ENCODE peak calls at places on chromosome 5, in six cellular contexts. One of them, this sample, is unnamed.

GRCh38 chr5:76414788-76415187 is 11.7 kb downstream of the IQGAP2 start:
- DNase-seq in H1: no peak
- DNase-seq in trophoblast cell: no peak
- DNase-seq in neuronal stem cell: no peak
- DNase-seq in IMR-90: no peak
- DNase-seq in H9: no peak
- DNase-seq in this sample: no peak

GRCh38 chr5:68802430-68802829 is 291.4 kb upstream of the SLC30A5 start:
- DNase-seq in trophoblast cell: no peak
- DNase-seq in H1: no peak
- DNase-seq in IMR-90: no peak
- DNase-seq in neuronal stem cell: no peak
- DNase-seq in H9: no peak
- DNase-seq in this sample: no peak

GRCh38 chr5:118791986-118792734 is 196.2 kb downstream of the DTWD2 start:
- DNase-seq in H1: peak; percentile 2
- DNase-seq in IMR-90: peak; percentile 75
- DNase-seq in neuronal stem cell: peak; percentile 27
- DNase-seq in H9: peak; percentile 37
- DNase-seq in trophoblast cell: peak; percentile 74
- DNase-seq in this sample: peak; percentile 85

GRCh38 chr5:93247126-93247525 is 333.9 kb downstream of the NR2F1-AS1 start:
- DNase-seq in neuronal stem cell: no peak
- DNase-seq in H9: no peak
- DNase-seq in IMR-90: no peak
- DNase-seq in trophoblast cell: no peak
- DNase-seq in H1: no peak
- DNase-seq in this sample: no peak

GRCh38 chr5:14908195-14908594 is 36.6 kb upstream of the ANKH start:
- DNase-seq in neuronal stem cell: no peak
- DNase-seq in IMR-90: peak; percentile 23
- DNase-seq in H9: no peak
- DNase-seq in H1: no peak
- DNase-seq in trophoblast cell: no peak
- DNase-seq in this sample: no peak

GRCh38 chr5:54180616-54181015 is 129.8 kb downstream of the ARL15 start:
- DNase-seq in neuronal stem cell: peak; percentile 67
- DNase-seq in H9: no peak
- DNase-seq in IMR-90: no peak
- DNase-seq in trophoblast cell: peak; percentile 33
- DNase-seq in H1: no peak
- DNase-seq in this sample: peak; percentile 40

GRCh38 chr5:147391781-147392180 is 118.1 kb downstream of the DPYSL3 start:
- DNase-seq in IMR-90: peak; percentile 84
- DNase-seq in H1: no peak
- DNase-seq in neuronal stem cell: no peak
- DNase-seq in H9: no peak
- DNase-seq in trophoblast cell: peak; percentile 74
- DNase-seq in this sample: peak; percentile 81

GRCh38 chr5:82312373-82312856 is 34.3 kb upstream of the RPS23 start:
- DNase-seq in trophoblast cell: peak; percentile 79
- DNase-seq in H9: peak; percentile 66
- DNase-seq in H1: peak; percentile 21
- DNase-seq in IMR-90: peak; percentile 83
- DNase-seq in neuronal stem cell: peak; percentile 71
- DNase-seq in this sample: peak; percentile 83

GRCh38 chr5:154117050-154117449 is 73.5 kb upstream of the GALNT10 start:
- DNase-seq in H1: no peak
- DNase-seq in IMR-90: no peak
- DNase-seq in trophoblast cell: no peak
- DNase-seq in neuronal stem cell: no peak
- DNase-seq in H9: no peak
- DNase-seq in this sample: no peak

GRCh38 chr5:31231171-31231570 is 37.7 kb downstream of the CDH6 start:
- DNase-seq in H9: no peak
- DNase-seq in neuronal stem cell: no peak
- DNase-seq in IMR-90: peak; percentile 18
- DNase-seq in trophoblast cell: no peak
- DNase-seq in H1: no peak
- DNase-seq in this sample: no peak

GRCh38 chr5:118220491-118220890 is 767.9 kb downstream of the DTWD2 start:
- DNase-seq in trophoblast cell: no peak
- DNase-seq in IMR-90: no peak
- DNase-seq in neuronal stem cell: no peak
- DNase-seq in H9: no peak
- DNase-seq in H1: no peak
- DNase-seq in this sample: no peak

GRCh38 chr5:94021246-94021645 is 279.8 kb upstream of the POU5F2 start:
- DNase-seq in trophoblast cell: no peak
- DNase-seq in H1: no peak
- DNase-seq in H9: no peak
- DNase-seq in neuronal stem cell: no peak
- DNase-seq in IMR-90: peak; percentile 74
- DNase-seq in this sample: peak; percentile 61

GRCh38 chr5:14672508-14673394 is 8.2 kb downstream of the OTULIN start:
- DNase-seq in H1: no peak
- DNase-seq in IMR-90: peak; percentile 35
- DNase-seq in neuronal stem cell: no peak
- DNase-seq in H9: no peak
- DNase-seq in trophoblast cell: peak; percentile 26
- DNase-seq in this sample: peak; percentile 22

GRCh38 chr5:168424506-168425298 is 61.6 kb upstream of the RARS1 start:
- DNase-seq in trophoblast cell: no peak
- DNase-seq in IMR-90: peak; percentile 79
- DNase-seq in H9: no peak
- DNase-seq in H1: no peak
- DNase-seq in neuronal stem cell: no peak
- DNase-seq in this sample: peak; percentile 42

GRCh38 chr5:1158647-1159340 is 42.6 kb upstream of the SLC6A19 start:
- DNase-seq in H9: no peak
- DNase-seq in IMR-90: no peak
- DNase-seq in H1: no peak
- DNase-seq in neuronal stem cell: no peak
- DNase-seq in trophoblast cell: no peak
- DNase-seq in this sample: no peak

GRCh38 chr5:175712681-175713085 is 54.8 kb downstream of the HRH2 start:
- DNase-seq in neuronal stem cell: no peak
- DNase-seq in H1: no peak
- DNase-seq in IMR-90: no peak
- DNase-seq in H9: no peak
- DNase-seq in trophoblast cell: no peak
- DNase-seq in this sample: no peak

DNA sequence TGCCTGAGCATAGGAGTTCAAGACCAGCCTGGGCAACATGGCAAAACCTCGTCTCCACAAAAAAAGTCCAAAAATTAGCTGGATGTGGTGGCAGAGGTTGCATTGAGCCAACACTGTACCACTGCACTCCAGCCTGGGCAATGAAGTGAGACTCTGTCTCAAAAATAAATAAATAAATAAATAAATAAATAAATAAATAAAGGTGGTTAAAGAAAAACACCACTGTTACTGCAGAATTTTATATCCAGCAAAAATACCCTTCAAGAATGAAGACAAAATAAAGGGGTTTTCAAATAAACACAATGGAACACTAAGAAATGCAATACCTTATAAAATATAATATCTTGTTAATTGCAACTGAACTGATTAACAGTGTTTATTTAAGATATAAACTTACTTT is 150.2 kb upstream of the TBCA start:
- DNase-seq in H9: no peak
- DNase-seq in IMR-90: no peak
- DNase-seq in neuronal stem cell: no peak
- DNase-seq in trophoblast cell: no peak
- DNase-seq in H1: no peak
- DNase-seq in this sample: no peak
- H3K14ac ChIP-seq in H9: no peak overlapping the region
- H3K14ac ChIP-seq in IMR-90: no peak overlapping the region
- H3K14ac ChIP-seq in neuronal stem cell: no peak overlapping the region
- H3K14ac ChIP-seq in trophoblast cell: no peak overlapping the region
- H3K14ac ChIP-seq in H1: no peak overlapping the region
- H3K14ac ChIP-seq in this sample: no peak overlapping the region

DNA sequence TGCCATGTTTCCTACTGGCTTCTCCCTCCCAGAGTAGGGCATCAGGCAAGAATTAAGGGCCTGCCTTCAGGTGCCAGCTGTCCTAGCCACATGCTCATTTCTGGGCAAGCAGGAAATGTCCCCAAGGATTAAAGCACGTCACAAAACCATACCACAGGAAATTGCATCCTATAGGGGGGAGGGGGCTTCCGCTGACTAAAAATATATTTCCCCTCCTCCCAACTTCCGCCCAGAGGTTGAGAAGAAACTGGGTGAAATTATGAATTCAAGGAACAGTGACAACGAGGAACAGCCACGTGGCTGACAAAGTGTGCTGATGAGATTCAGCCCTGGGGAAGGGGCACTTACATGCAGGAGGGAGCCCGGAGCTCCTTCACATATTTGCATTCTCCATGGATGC is 4.1 kb downstream of the HBEGF start:
- DNase-seq in IMR-90: no peak
- DNase-seq in trophoblast cell: peak; percentile 9
- DNase-seq in H1: no peak
- DNase-seq in neuronal stem cell: no peak
- DNase-seq in H9: no peak
- DNase-seq in this sample: no peak
- H3K14ac ChIP-seq in IMR-90: no peak overlapping the region
- H3K14ac ChIP-seq in trophoblast cell: no peak overlapping the region
- H3K14ac ChIP-seq in H1: no peak overlapping the region
- H3K14ac ChIP-seq in neuronal stem cell: no peak overlapping the region
- H3K14ac ChIP-seq in H9: no peak overlapping the region
- H3K14ac ChIP-seq in this sample: no peak overlapping the region

DNA sequence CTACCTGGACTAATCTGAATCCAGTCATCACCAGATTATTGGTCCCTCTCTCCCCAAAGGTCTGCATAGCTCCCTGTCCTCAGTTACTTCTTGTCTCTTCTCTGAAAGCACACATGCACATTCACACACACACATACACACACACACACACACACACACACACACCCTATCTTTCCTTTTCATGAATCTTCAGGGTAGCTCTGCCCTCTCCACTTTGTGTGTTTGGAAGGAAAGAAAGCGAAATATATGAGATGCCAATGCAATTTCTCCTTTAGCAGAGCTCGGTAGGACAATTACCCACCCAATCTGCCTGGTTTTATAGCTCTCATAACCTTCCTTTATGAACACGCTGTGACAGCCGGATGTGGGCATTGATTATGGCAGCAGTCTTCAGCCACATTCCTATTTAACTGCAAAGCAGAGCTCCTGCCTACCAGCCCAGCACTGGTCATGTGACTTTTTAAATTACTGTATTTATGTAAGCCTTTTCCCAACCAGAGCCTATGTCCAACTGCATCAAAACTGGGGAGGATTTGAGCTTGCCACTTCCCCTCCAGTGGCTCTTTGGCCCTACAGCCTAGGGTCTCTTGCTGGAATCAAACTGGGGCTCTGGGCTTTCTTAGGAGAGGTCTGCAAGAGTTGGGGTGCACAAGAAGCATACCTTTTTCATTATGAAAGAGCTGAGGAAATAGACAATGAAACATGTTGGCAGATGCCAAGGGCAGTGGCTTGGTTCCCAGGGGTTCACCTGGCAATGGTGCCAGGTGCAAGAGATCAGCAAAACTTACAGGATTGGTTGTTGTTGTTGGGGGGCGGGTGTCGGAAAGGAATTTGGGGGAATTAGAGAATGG is 20.8 kb upstream of the MATR3 start:
- DNase-seq in H9: no peak
- DNase-seq in H1: no peak
- DNase-seq in IMR-90: peak; percentile 62
- DNase-seq in trophoblast cell: no peak
- DNase-seq in neuronal stem cell: no peak
- DNase-seq in this sample: peak; percentile 58
- H3K14ac ChIP-seq in H9: no peak overlapping the region
- H3K14ac ChIP-seq in H1: no peak overlapping the region
- H3K14ac ChIP-seq in IMR-90: peak overlapping the region; percentile 75
- H3K14ac ChIP-seq in trophoblast cell: no peak overlapping the region
- H3K14ac ChIP-seq in neuronal stem cell: no peak overlapping the region
- H3K14ac ChIP-seq in this sample: no peak overlapping the region

DNA sequence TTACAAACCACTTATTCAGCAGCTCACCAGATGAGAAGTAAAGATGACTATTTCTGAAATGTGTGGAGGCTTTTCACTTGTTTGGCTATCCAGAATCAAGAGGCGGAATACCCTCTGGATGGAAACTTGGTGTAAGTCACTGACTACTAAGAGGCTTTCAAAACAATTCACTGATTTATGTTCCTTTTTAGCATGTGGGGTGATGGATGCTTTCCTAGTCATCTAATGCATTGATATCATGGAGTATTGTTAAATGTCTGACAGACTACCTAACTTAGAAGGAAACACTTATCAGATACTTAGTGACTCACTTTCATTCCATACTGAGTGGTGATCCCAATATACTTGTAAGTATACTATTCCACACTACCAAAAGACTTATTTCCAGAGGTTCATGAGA is 141.4 kb downstream of the PLK2 start:
- DNase-seq in H1: no peak
- DNase-seq in neuronal stem cell: no peak
- DNase-seq in IMR-90: peak; percentile 70
- DNase-seq in H9: no peak
- DNase-seq in trophoblast cell: peak; percentile 32
- DNase-seq in this sample: peak; percentile 82
- H3K14ac ChIP-seq in H1: no peak overlapping the region
- H3K14ac ChIP-seq in neuronal stem cell: no peak overlapping the region
- H3K14ac ChIP-seq in IMR-90: no peak overlapping the region
- H3K14ac ChIP-seq in H9: no peak overlapping the region
- H3K14ac ChIP-seq in trophoblast cell: no peak overlapping the region
- H3K14ac ChIP-seq in this sample: no peak overlapping the region

GRCh38 chr5:142087920-142088679 is 20.5 kb upstream of the NDFIP1 start:
- DNase-seq in trophoblast cell: peak; percentile 13
- DNase-seq in neuronal stem cell: no peak
- DNase-seq in H1: no peak
- DNase-seq in H9: no peak
- DNase-seq in IMR-90: no peak
- DNase-seq in this sample: no peak
- H3K14ac ChIP-seq in trophoblast cell: no peak overlapping the region
- H3K14ac ChIP-seq in neuronal stem cell: no peak overlapping the region
- H3K14ac ChIP-seq in H1: no peak overlapping the region
- H3K14ac ChIP-seq in H9: no peak overlapping the region
- H3K14ac ChIP-seq in IMR-90: no peak overlapping the region
- H3K14ac ChIP-seq in this sample: no peak overlapping the region

GRCh38 chr5:105163547-105163946 is 1601.0 kb upstream of the NUDT12 start:
- DNase-seq in H1: no peak
- DNase-seq in neuronal stem cell: no peak
- DNase-seq in H9: no peak
- DNase-seq in trophoblast cell: no peak
- DNase-seq in IMR-90: no peak
- DNase-seq in this sample: no peak
- H3K14ac ChIP-seq in H1: no peak overlapping the region
- H3K14ac ChIP-seq in neuronal stem cell: no peak overlapping the region
- H3K14ac ChIP-seq in H9: no peak overlapping the region
- H3K14ac ChIP-seq in trophoblast cell: no peak overlapping the region
- H3K14ac ChIP-seq in IMR-90: no peak overlapping the region
- H3K14ac ChIP-seq in this sample: no peak overlapping the region

DNA sequence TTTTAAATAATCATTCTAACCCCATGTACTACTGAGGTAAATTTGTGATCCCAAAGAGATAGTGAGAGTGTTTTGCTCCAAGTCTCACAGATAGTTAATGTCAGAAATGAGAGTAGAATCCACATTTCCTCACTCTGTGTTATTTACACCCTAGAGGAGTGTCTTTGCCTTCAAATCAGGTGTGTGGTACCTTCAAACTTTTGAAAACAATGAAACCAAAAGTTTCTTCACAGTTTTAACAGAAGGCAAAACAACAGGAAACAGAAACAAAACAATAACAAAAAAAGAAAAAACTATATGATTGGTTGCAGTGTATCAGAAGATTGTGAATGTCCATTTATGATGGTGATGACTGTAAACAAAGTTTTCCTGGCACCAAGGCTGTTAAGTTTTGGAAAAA is 85.9 kb downstream of the ERBIN start:
- DNase-seq in neuronal stem cell: no peak
- DNase-seq in H1: no peak
- DNase-seq in H9: no peak
- DNase-seq in IMR-90: no peak
- DNase-seq in trophoblast cell: no peak
- DNase-seq in this sample: no peak
- H3K14ac ChIP-seq in neuronal stem cell: no peak overlapping the region
- H3K14ac ChIP-seq in H1: no peak overlapping the region
- H3K14ac ChIP-seq in H9: no peak overlapping the region
- H3K14ac ChIP-seq in IMR-90: no peak overlapping the region
- H3K14ac ChIP-seq in trophoblast cell: no peak overlapping the region
- H3K14ac ChIP-seq in this sample: no peak overlapping the region

This sample was measured in mesenchymal stem cell.